ENCODE peak calls at places on chromosome 18, in four cellular contexts. V, F, D and E are unnamed samples.
A peak's percentile ranks its signal among the peaks of the same experiment; 100 is the strongest.

GRCh38 chr18:36376361-36376760 is 78.8 kb downstream of the FHOD3 start:
- DNase-seq in V (peak; percentile 61), F (no peak), D (no peak), E (no peak)

GRCh38 chr18:59988098-59988706 is 88.4 kb downstream of the PMAIP1 start:
- DNase-seq in V (peak; percentile 53), F (no peak), D (no peak), E (peak; percentile 27)

GRCh38 chr18:43830905-43831304 is 553.6 kb upstream of the SYT4 start:
- DNase-seq in V (no peak), F (no peak), D (no peak), E (no peak)

GRCh38 chr18:28147674-28148171 is 29.2 kb downstream of the CDH2 start:
- DNase-seq in V (no peak), F (no peak), D (no peak), E (no peak)

GRCh38 chr18:48800877-48801727 is 149.7 kb downstream of the SMAD7 start:
- DNase-seq in V (peak; percentile 45), F (peak; percentile 70), D (no peak), E (no peak)

GRCh38 chr18:48467231-48467630 is 58.0 kb upstream of the ZBTB7C start:
- DNase-seq in V (no peak), F (no peak), D (no peak), E (no peak)

GRCh38 chr18:76425299-76426101 is 69.5 kb downstream of the ZNF516 start:
- DNase-seq in V (peak; percentile 62), F (no peak), D (no peak), E (no peak)

GRCh38 chr18:26003817-26004216 is 86.6 kb downstream of the SS18 start:
- DNase-seq in V (no peak), F (no peak), D (no peak), E (no peak)

GRCh38 chr18:6729247-6730091 is at the start of gene ARHGAP28:
- DNase-seq in V (peak; percentile 47), F (peak; percentile 76), D (peak; percentile 84), E (peak; percentile 26)

GRCh38 chr18:2805970-2806943 is 40.5 kb upstream of the EMILIN2 start:
- DNase-seq in V (peak; percentile 31), F (no peak), D (no peak), E (no peak)

GRCh38 chr18:40222736-40223135 is 1732.3 kb upstream of the PIK3C3 start:
- DNase-seq in V (no peak), F (no peak), D (no peak), E (no peak)

GRCh38 chr18:23126352-23127056 is 8.8 kb upstream of the CABLES1 start:
- DNase-seq in V (no peak), F (no peak), D (no peak), E (peak; percentile 76)

GRCh38 chr18:10530852-10531251 is 5.0 kb downstream of the NAPG start:
- DNase-seq in V (no peak), F (no peak), D (no peak), E (no peak)